ENCODE peak calls at places on chromosome 16, in four cellular contexts. N is Peyer's patch, S is HCT116, B is stomach. K is an unnamed sample. For H3K4me1, the result is how much of the 10 kb centered on the place peaks cover.

GRCh38 chr16:90046122-90046970 is 27.1 kb upstream of the DBNDD1 start:
- DNase-seq in S (no peak), N (no peak), B (no peak), K (no peak)

GRCh38 chr16:89598199-89598598 is 15.2 kb upstream of the DPEP1 start:
- DNase-seq in B (no peak), S (no peak), N (no peak), K (no peak)

GRCh38 chr16:77194295-77195231 is 3.6 kb downstream of the MON1B start:
- DNase-seq in B (no peak), S (no peak), N (no peak), K (no peak)

GRCh38 chr16:17251496-17251895 is 219.3 kb downstream of the XYLT1 start:
- DNase-seq in S (no peak), N (no peak), B (no peak), K (no peak)

GRCh38 chr16:477758-478157 is 49.8 kb upstream of the CAPN15 start:
- DNase-seq in N (peak), S (no peak), B (no peak), K (no peak)

GRCh38 chr16:27403601-27403992 is 1.6 kb downstream of the IL21R start:
- DNase-seq in B (no peak), N (no peak), S (no peak), K (no peak)

GRCh38 chr16:66895999-66896398 is 15.7 kb downstream of the PDP2 start:
- DNase-seq in N (no peak), B (no peak), S (no peak), K (no peak)

GRCh38 chr16:63539276-63539675 is 1503.0 kb upstream of the CDH8 start:
- DNase-seq in N (no peak), B (no peak), S (no peak), K (no peak)

GRCh38 chr16:2115591-2115973 is 20.1 kb downstream of the PKD1 start:
- DNase-seq in N (no peak), S (no peak), B (no peak), K (no peak)

GRCh38 chr16:2748757-2749455 is 3.5 kb upstream of the SRRM2 start:
- DNase-seq in S (no peak), N (no peak), B (no peak), K (no peak)

GRCh38 chr16:240559-240958 is 5.9 kb downstream of the FAM234A start:
- DNase-seq in B (no peak), S (no peak), N (no peak), K (no peak)

GRCh38 chr16:12131755-12132154 is 155.2 kb downstream of the SNX29 start:
- DNase-seq in S (no peak), B (no peak), N (no peak), K (no peak)

GRCh38 chr16:17138801-17139200 is 332.0 kb downstream of the XYLT1 start:
- DNase-seq in B (no peak), S (no peak), N (no peak), K (no peak)

GRCh38 chr16:27330542-27330941 is 16.8 kb downstream of the IL4R start:
- DNase-seq in S (no peak), B (no peak), N (peak), K (no peak)

GRCh38 chr16:87186440-87186839 is 130.8 kb downstream of the C16orf95 start:
- DNase-seq in B (no peak), S (no peak), N (no peak), K (no peak)

GRCh38 chr16:86846136-86846535 is 267.8 kb downstream of the FOXL1 start:
- DNase-seq in N (no peak), S (no peak), B (no peak), K (no peak)

GRCh38 chr16:69033550-69033949 is 71.9 kb upstream of the HAS3 start:
- DNase-seq in N (no peak), B (no peak), S (no peak), K (no peak)

GRCh38 chr16:53872248-53873221 is 168.6 kb downstream of the FTO start:
- DNase-seq in S (no peak), N (no peak), B (no peak), K (peak)

GRCh38 chr16:88638323-88639230 is at the start of gene IL17C:
- DNase-seq in B (peak), S (no peak), N (peak), K (peak)

GRCh38 chr16:1929105-1929504 is 10.9 kb upstream of the HS3ST6 start:
- DNase-seq in S (no peak), B (no peak), N (no peak), K (no peak)

GRCh38 chr16:11484691-11485258 is 101.9 kb downstream of the LITAF start:
- DNase-seq in S (no peak), B (no peak), N (no peak), K (no peak)

GRCh38 chr16:8575399-8575798 is 14.9 kb downstream of the TMEM114 start:
- DNase-seq in N (no peak), S (no peak), B (no peak), K (no peak)

GRCh38 chr16:68499011-68499410 is 40.1 kb upstream of the ZFP90 start:
- DNase-seq in S (no peak), N (no peak), B (no peak), K (no peak)

GRCh38 chr16:4957720-4958509 is at the start of gene SEC14L5:
- DNase-seq in S (peak), N (peak), B (peak), K (peak)
- H3K27ac ChIP-seq in S (peak), N (peak), B (peak), K (no peak)

GRCh38 chr16:57534881-57535658 is 1.3 kb downstream of the CCDC102A start:
- DNase-seq in S (no peak), B (peak), N (peak), K (no peak)
- H3K4me1 ChIP-seq in S (under half), B (half or more), N (under half), K (under half)

GRCh38 chr16:80317132-80318098 is 223.4 kb upstream of the DYNLRB2 start:
- DNase-seq in N (no peak), B (no peak), S (no peak), K (no peak)
- TF ChIP-seq CTCF in N (peak), B (no peak), S (no peak), K (peak)

GRCh38 chr16:85514295-85514600 is 98.9 kb upstream of the GSE1 start:
- DNase-seq in N (peak), B (no peak), S (no peak), K (no peak)
- H3K27ac ChIP-seq in N (no peak), B (peak), S (peak), K (no peak)

GRCh38 chr16:57485091-57485915 is 990 bp downstream of the DOK4 start:
- DNase-seq in S (no peak), B (peak), N (peak), K (no peak)
- H3K4me1 ChIP-seq in S (under half), B (under half), N (under half), K (under half)

DNA sequence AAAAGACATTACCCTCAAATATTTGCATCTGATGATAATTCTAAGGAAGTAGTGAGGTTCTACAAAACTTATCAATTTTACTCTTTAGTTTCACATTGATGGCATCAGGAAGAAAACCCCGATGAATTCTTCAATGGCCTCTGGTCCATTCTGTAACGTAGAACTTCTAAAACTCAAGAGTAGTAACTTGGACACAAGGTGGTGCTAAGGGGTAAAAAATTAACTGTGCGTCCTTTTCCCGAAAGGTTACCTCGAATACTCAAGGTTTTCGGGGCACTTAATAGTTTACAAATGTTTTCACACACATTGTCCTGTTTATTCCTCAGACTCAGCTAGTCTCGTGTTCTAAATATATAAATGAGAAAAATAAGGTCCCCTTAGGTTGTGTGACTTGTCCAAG is 517.3 kb upstream of the ZFHX3 start:
- DNase-seq in N (no peak), S (peak), B (no peak), K (no peak)
- TF ChIP-seq CTCF in N (no peak), S (peak), B (peak), K (peak)

GRCh38 chr16:72921620-72922019 is 126.3 kb downstream of the ZFHX3 start:
- DNase-seq in B (no peak), S (no peak), N (no peak), K (no peak)
- H3K27ac ChIP-seq in B (no peak), S (no peak), N (no peak), K (no peak)

DNA sequence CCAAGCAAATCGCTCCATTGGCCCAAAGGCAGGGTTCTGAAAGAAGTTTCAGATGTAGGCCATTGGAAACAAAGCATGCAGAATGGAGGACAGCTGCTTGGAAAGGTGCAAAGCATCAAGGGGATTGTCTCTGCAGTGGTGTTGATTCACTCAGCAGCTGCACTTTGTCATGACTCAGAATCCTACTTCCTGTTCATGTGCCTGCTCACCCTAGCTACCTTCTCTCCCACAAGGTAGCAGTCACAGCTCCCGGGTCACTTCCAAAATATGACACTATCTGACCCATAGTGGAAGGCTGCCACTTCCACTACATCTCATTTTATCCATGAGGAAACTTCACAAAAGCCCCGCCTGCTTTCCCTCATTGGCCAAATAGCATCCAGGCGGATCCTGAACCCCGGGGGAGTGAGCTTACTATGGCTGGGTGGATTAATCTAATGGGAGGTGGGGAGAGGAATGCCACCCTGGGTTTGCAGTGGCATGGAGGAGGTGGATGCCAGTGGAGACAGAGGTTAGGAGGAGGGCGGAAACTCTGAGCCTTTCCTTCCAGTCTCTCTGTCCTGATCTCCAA is 74.7 kb upstream of the NKD1 start:
- DNase-seq in N (no peak), S (no peak), B (no peak), K (peak)
- H3K4me1 ChIP-seq in N (under half), S (under half), B (under half), K (under half)

K was measured in foreskin keratinocyte.